ENCODE peak calls at places on chromosomes 12 and 14, in nine cellular contexts. Q is fibroblast of lung; C is nucleus accumbens; Z is B cell; G is smooth muscle cell of the brain vasculature; J is stimulated activated CD4-positive, alpha-beta T cell treated with anti-CD3 and anti-CD28 coated beads, Interleukin-15, amount 100 ng/mL, for 1 hour; Y is sciatic nerve; S is RWPE2; N is WERI-Rb-1. A is an unnamed sample.

GRCh38 chr12:119929974-119930373 is 52.9 kb upstream of the CIT start:
- DNase-seq in Q (no peak), C (no peak), Z (no peak), G (no peak), J (no peak), Y (no peak), S (no peak), N (no peak), A (no peak)

GRCh38 chr14:85516239-85517112 is 13.5 kb upstream of the FLRT2 start:
- DNase-seq in Q (peak), C (no peak), Z (no peak), G (no peak), J (no peak), Y (no peak), S (no peak), N (no peak), A (peak)

GRCh38 chr12:44616385-44616784 is 259.7 kb downstream of the NELL2 start:
- DNase-seq in Q (peak), C (no peak), Z (no peak), G (no peak), J (no peak), Y (no peak), S (no peak), N (no peak), A (no peak)

GRCh38 chr12:43233861-43234260 is 318.1 kb downstream of the ADAMTS20 start:
- DNase-seq in Q (no peak), C (no peak), Z (no peak), G (no peak), J (no peak), Y (no peak), S (no peak), N (no peak), A (no peak)

GRCh38 chr14:79842270-79842669 is 369.0 kb downstream of the DIO2 start:
- DNase-seq in Q (peak), C (no peak), Z (no peak), G (no peak), J (no peak), Y (no peak), S (no peak), N (no peak), A (no peak)

GRCh38 chr14:35155962-35156361 is 33.6 kb downstream of the PRORP start:
- DNase-seq in Q (peak), C (no peak), Z (peak), G (no peak), J (no peak), Y (no peak), S (no peak), N (no peak), A (peak)

GRCh38 chr12:31880340-31880739 is 78.9 kb upstream of the RESF1 start:
- DNase-seq in Q (peak), C (no peak), Z (no peak), G (no peak), J (no peak), Y (no peak), S (no peak), N (no peak), A (no peak)

GRCh38 chr14:100662850-100663527 is 63.7 kb upstream of the DLK1 start:
- DNase-seq in Q (peak), C (no peak), Z (peak), G (no peak), J (no peak), Y (peak), S (no peak), N (peak), A (peak)

GRCh38 chr12:20527396-20528154 is 159.2 kb downstream of the PDE3A start:
- DNase-seq in Q (peak), C (no peak), Z (no peak), G (peak), J (no peak), Y (no peak), S (no peak), N (no peak), A (no peak)

A was measured in pulmonary artery endothelial cell.